ENCODE peak calls at places on chromosome 2, in seven cellular contexts. One of them, this sample, is unnamed.

GRCh38 chr2:20139828-20140227 is 85.1 kb downstream of the SDC1 start:
- DNase-seq in left lung: no peak
- DNase-seq in keratinocyte: no peak
- DNase-seq in right cardiac atrium: no peak
- DNase-seq in GM23248: no peak
- DNase-seq in CD8-positive, alpha-beta memory T cell: no peak
- DNase-seq in upper lobe of right lung: no peak
- DNase-seq in this sample: no peak

GRCh38 chr2:121052023-121052422 is 233.0 kb downstream of the TFCP2L1 start:
- DNase-seq in left lung: peak; percentile 19
- DNase-seq in keratinocyte: no peak
- DNase-seq in right cardiac atrium: peak; percentile 89
- DNase-seq in GM23248: no peak
- DNase-seq in CD8-positive, alpha-beta memory T cell: no peak
- DNase-seq in upper lobe of right lung: peak; percentile 42
- DNase-seq in this sample: no peak

GRCh38 chr2:128498086-128498485 is 179.4 kb upstream of the HS6ST1 start:
- DNase-seq in left lung: no peak
- DNase-seq in keratinocyte: no peak
- DNase-seq in right cardiac atrium: no peak
- DNase-seq in GM23248: no peak
- DNase-seq in CD8-positive, alpha-beta memory T cell: no peak
- DNase-seq in upper lobe of right lung: peak; percentile 42
- DNase-seq in this sample: no peak

GRCh38 chr2:143503280-143503679 is 374.1 kb downstream of the ARHGAP15 start:
- DNase-seq in left lung: no peak
- DNase-seq in keratinocyte: no peak
- DNase-seq in right cardiac atrium: no peak
- DNase-seq in GM23248: no peak
- DNase-seq in CD8-positive, alpha-beta memory T cell: no peak
- DNase-seq in upper lobe of right lung: no peak
- DNase-seq in this sample: no peak

GRCh38 chr2:230793573-230794359 is 71.0 kb upstream of the ITM2C start:
- DNase-seq in left lung: peak; percentile 77
- DNase-seq in keratinocyte: peak; percentile 94
- DNase-seq in right cardiac atrium: peak; percentile 84
- DNase-seq in GM23248: peak; percentile 99
- DNase-seq in CD8-positive, alpha-beta memory T cell: peak; percentile 57
- DNase-seq in upper lobe of right lung: no peak
- DNase-seq in this sample: no peak

GRCh38 chr2:152054593-152054992 is 44.3 kb downstream of the CACNB4 start:
- DNase-seq in left lung: no peak
- DNase-seq in keratinocyte: peak; percentile 26
- DNase-seq in right cardiac atrium: no peak
- DNase-seq in GM23248: peak; percentile 84
- DNase-seq in CD8-positive, alpha-beta memory T cell: no peak
- DNase-seq in upper lobe of right lung: no peak
- DNase-seq in this sample: no peak

GRCh38 chr2:57376985-57377384 is 669.6 kb upstream of the VRK2 start:
- DNase-seq in left lung: no peak
- DNase-seq in keratinocyte: no peak
- DNase-seq in right cardiac atrium: no peak
- DNase-seq in GM23248: peak; percentile 34
- DNase-seq in CD8-positive, alpha-beta memory T cell: no peak
- DNase-seq in upper lobe of right lung: no peak
- DNase-seq in this sample: no peak

GRCh38 chr2:3141696-3142095 is 235.9 kb downstream of the EIPR1 start:
- DNase-seq in left lung: no peak
- DNase-seq in keratinocyte: no peak
- DNase-seq in right cardiac atrium: no peak
- DNase-seq in GM23248: no peak
- DNase-seq in CD8-positive, alpha-beta memory T cell: no peak
- DNase-seq in upper lobe of right lung: no peak
- DNase-seq in this sample: no peak

GRCh38 chr2:63698825-63699548 is 110.2 kb downstream of the MDH1 start:
- DNase-seq in left lung: peak; percentile 64
- DNase-seq in keratinocyte: peak; percentile 56
- DNase-seq in right cardiac atrium: peak; percentile 62
- DNase-seq in GM23248: peak; percentile 94
- DNase-seq in CD8-positive, alpha-beta memory T cell: peak; percentile 29
- DNase-seq in upper lobe of right lung: no peak
- DNase-seq in this sample: no peak

GRCh38 chr2:143258126-143258892 is 129.1 kb downstream of the ARHGAP15 start:
- DNase-seq in left lung: no peak
- DNase-seq in keratinocyte: no peak
- DNase-seq in right cardiac atrium: no peak
- DNase-seq in GM23248: no peak
- DNase-seq in CD8-positive, alpha-beta memory T cell: peak; percentile 58
- DNase-seq in upper lobe of right lung: no peak
- DNase-seq in this sample: no peak

GRCh38 chr2:219045937-219046550 is 4.7 kb upstream of the CFAP65 start:
- DNase-seq in left lung: no peak
- DNase-seq in keratinocyte: no peak
- DNase-seq in right cardiac atrium: peak; percentile 64
- DNase-seq in GM23248: peak; percentile 55
- DNase-seq in CD8-positive, alpha-beta memory T cell: no peak
- DNase-seq in upper lobe of right lung: no peak
- DNase-seq in this sample: no peak

GRCh38 chr2:86298411-86299390 is 38.7 kb downstream of the REEP1 start:
- DNase-seq in left lung: no peak
- DNase-seq in keratinocyte: no peak
- DNase-seq in right cardiac atrium: no peak
- DNase-seq in GM23248: peak; percentile 40
- DNase-seq in CD8-positive, alpha-beta memory T cell: no peak
- DNase-seq in upper lobe of right lung: peak; percentile 40
- DNase-seq in this sample: peak; percentile 19

GRCh38 chr2:238846503-238847431 is 1.1 kb upstream of the TWIST2 start:
- DNase-seq in left lung: no peak
- DNase-seq in keratinocyte: no peak
- DNase-seq in right cardiac atrium: peak; percentile 74
- DNase-seq in GM23248: peak; percentile 74
- DNase-seq in CD8-positive, alpha-beta memory T cell: no peak
- DNase-seq in upper lobe of right lung: no peak
- DNase-seq in this sample: no peak

GRCh38 chr2:69685321-69686048 is 41.9 kb upstream of the AAK1 start:
- DNase-seq in left lung: no peak
- DNase-seq in keratinocyte: no peak
- DNase-seq in right cardiac atrium: no peak
- DNase-seq in GM23248: peak; percentile 60
- DNase-seq in CD8-positive, alpha-beta memory T cell: no peak
- DNase-seq in upper lobe of right lung: no peak
- DNase-seq in this sample: no peak

GRCh38 chr2:113203217-113203530 is 29.4 kb downstream of the PSD4 start:
- DNase-seq in left lung: no peak
- DNase-seq in keratinocyte: no peak
- DNase-seq in right cardiac atrium: no peak
- DNase-seq in GM23248: peak; percentile 62
- DNase-seq in CD8-positive, alpha-beta memory T cell: no peak
- DNase-seq in upper lobe of right lung: no peak
- DNase-seq in this sample: no peak

GRCh38 chr2:194260185-194260584 is 1396.8 kb upstream of the SLC39A10 start:
- DNase-seq in left lung: no peak
- DNase-seq in keratinocyte: no peak
- DNase-seq in right cardiac atrium: no peak
- DNase-seq in GM23248: no peak
- DNase-seq in CD8-positive, alpha-beta memory T cell: no peak
- DNase-seq in upper lobe of right lung: no peak
- DNase-seq in this sample: no peak

GRCh38 chr2:18559941-18560796 is at the start of gene RDH14:
- DNase-seq in left lung: peak; percentile 93
- DNase-seq in keratinocyte: no peak
- DNase-seq in right cardiac atrium: peak; percentile 97
- DNase-seq in GM23248: peak; percentile 95
- DNase-seq in CD8-positive, alpha-beta memory T cell: peak; percentile 95
- DNase-seq in upper lobe of right lung: peak; percentile 96
- DNase-seq in this sample: peak; percentile 89

GRCh38 chr2:162085090-162085891 is 11.3 kb upstream of the DPP4 start:
- DNase-seq in left lung: no peak
- DNase-seq in keratinocyte: peak; percentile 63
- DNase-seq in right cardiac atrium: no peak
- DNase-seq in GM23248: peak; percentile 94
- DNase-seq in CD8-positive, alpha-beta memory T cell: no peak
- DNase-seq in upper lobe of right lung: no peak
- DNase-seq in this sample: no peak

GRCh38 chr2:127085260-127085666 is 21.7 kb downstream of the BIN1 start:
- DNase-seq in left lung: peak; percentile 68
- DNase-seq in keratinocyte: peak; percentile 91
- DNase-seq in right cardiac atrium: no peak
- DNase-seq in GM23248: peak; percentile 27
- DNase-seq in CD8-positive, alpha-beta memory T cell: peak; percentile 46
- DNase-seq in upper lobe of right lung: peak; percentile 86
- DNase-seq in this sample: no peak

GRCh38 chr2:72824224-72824842 is 1.5 kb downstream of the EXOC6B start:
- DNase-seq in left lung: no peak
- DNase-seq in keratinocyte: peak; percentile 46
- DNase-seq in right cardiac atrium: no peak
- DNase-seq in GM23248: peak; percentile 86
- DNase-seq in CD8-positive, alpha-beta memory T cell: no peak
- DNase-seq in upper lobe of right lung: no peak
- DNase-seq in this sample: no peak

GRCh38 chr2:204004912-204005311 is 68.3 kb downstream of the ICOS start:
- DNase-seq in left lung: no peak
- DNase-seq in keratinocyte: no peak
- DNase-seq in right cardiac atrium: no peak
- DNase-seq in GM23248: no peak
- DNase-seq in CD8-positive, alpha-beta memory T cell: no peak
- DNase-seq in upper lobe of right lung: no peak
- DNase-seq in this sample: no peak

GRCh38 chr2:121902171-121902591 is 146.7 kb downstream of the TSN start:
- DNase-seq in left lung: no peak
- DNase-seq in keratinocyte: no peak
- DNase-seq in right cardiac atrium: peak; percentile 86
- DNase-seq in GM23248: peak; percentile 89
- DNase-seq in CD8-positive, alpha-beta memory T cell: peak; percentile 1
- DNase-seq in upper lobe of right lung: no peak
- DNase-seq in this sample: no peak

GRCh38 chr2:78592547-78592946 is 433.0 kb upstream of the REG3G start:
- DNase-seq in left lung: no peak
- DNase-seq in keratinocyte: no peak
- DNase-seq in right cardiac atrium: no peak
- DNase-seq in GM23248: no peak
- DNase-seq in CD8-positive, alpha-beta memory T cell: no peak
- DNase-seq in upper lobe of right lung: no peak
- DNase-seq in this sample: no peak

GRCh38 chr2:29113027-29113686 is 2.1 kb upstream of the CLIP4 start:
- DNase-seq in left lung: no peak
- DNase-seq in keratinocyte: no peak
- DNase-seq in right cardiac atrium: no peak
- DNase-seq in GM23248: peak; percentile 59
- DNase-seq in CD8-positive, alpha-beta memory T cell: no peak
- DNase-seq in upper lobe of right lung: no peak
- DNase-seq in this sample: no peak

GRCh38 chr2:121071058-121071504 is 213.9 kb downstream of the TFCP2L1 start:
- DNase-seq in left lung: peak; percentile 57
- DNase-seq in keratinocyte: no peak
- DNase-seq in right cardiac atrium: peak; percentile 93
- DNase-seq in GM23248: peak; percentile 72
- DNase-seq in CD8-positive, alpha-beta memory T cell: no peak
- DNase-seq in upper lobe of right lung: peak; percentile 79
- DNase-seq in this sample: peak; percentile 35

DNA sequence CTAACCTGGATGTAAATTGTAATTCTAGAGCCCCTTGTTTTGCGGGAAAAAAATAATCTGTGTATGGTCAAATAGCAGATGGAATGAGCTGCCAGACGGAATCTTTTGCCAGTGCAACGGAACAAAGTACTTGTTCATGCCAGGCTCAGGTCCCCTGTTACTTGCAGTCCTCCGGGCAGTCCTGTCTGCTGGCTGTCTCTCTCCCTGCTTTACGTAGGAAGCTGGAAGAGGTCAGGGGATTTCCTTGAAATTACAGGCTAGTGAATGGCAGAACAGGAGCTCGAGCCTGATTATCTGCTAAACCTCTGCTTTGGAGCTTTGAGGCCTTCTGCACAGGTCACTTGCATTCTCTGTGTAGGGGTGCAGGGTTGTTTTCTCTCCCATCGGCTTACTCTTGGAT is 54.8 kb downstream of the LRRFIP1 start:
- DNase-seq in left lung: no peak
- DNase-seq in keratinocyte: no peak
- DNase-seq in right cardiac atrium: peak; percentile 50
- DNase-seq in GM23248: no peak
- DNase-seq in CD8-positive, alpha-beta memory T cell: no peak
- DNase-seq in upper lobe of right lung: no peak
- DNase-seq in this sample: no peak
- H3K27ac ChIP-seq in left lung: peak overlapping the region; percentile 1
- H3K27ac ChIP-seq in keratinocyte: no peak overlapping the region
- H3K27ac ChIP-seq in right cardiac atrium: peak overlapping the region; percentile 5
- H3K27ac ChIP-seq in GM23248: no peak overlapping the region
- H3K27ac ChIP-seq in CD8-positive, alpha-beta memory T cell: no peak overlapping the region
- H3K27ac ChIP-seq in upper lobe of right lung: peak overlapping the region; percentile 24
- H3K27ac ChIP-seq in this sample: no peak overlapping the region

DNA sequence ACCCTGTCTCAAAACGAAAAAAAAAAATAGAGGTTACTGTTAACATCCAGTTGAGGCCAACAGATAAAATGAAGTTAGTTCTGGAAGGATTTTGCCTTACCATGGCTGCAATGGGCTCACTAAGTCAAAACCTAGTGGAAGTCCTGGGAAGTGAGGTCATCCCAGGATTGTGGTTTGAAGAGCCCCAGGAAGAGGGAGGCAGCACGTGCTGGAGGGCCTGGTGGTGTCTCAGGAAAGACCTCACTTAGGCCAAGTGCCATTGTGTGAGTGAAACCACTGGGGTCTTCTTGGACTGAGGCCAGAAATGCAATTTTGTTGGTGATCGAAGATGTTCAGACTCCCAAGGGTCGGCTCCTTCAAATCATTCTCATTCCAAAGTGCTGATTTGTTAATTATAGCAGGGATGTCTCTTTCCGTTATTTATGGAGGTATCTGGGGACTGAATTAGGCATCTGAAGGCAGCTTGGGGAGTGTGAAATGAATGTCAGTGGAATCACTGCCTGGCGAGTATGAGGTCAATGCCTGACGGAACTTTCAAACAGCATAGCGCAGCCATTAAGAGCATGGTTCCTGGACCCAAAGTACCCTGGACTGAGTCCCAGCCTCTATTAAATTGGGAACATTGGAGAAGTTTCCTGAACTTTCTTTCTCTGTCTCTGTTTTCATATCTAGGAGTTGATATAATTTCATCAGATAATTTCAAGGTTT is 60.1 kb downstream of the IL1R2 start:
- DNase-seq in left lung: no peak
- DNase-seq in keratinocyte: no peak
- DNase-seq in right cardiac atrium: peak; percentile 74
- DNase-seq in GM23248: peak; percentile 77
- DNase-seq in CD8-positive, alpha-beta memory T cell: no peak
- DNase-seq in upper lobe of right lung: no peak
- DNase-seq in this sample: no peak
- H3K27ac ChIP-seq in left lung: peak overlapping the region; percentile 83
- H3K27ac ChIP-seq in keratinocyte: no peak overlapping the region
- H3K27ac ChIP-seq in right cardiac atrium: peak overlapping the region; percentile 48
- H3K27ac ChIP-seq in GM23248: peak overlapping the region; percentile 89
- H3K27ac ChIP-seq in CD8-positive, alpha-beta memory T cell: no peak overlapping the region
- H3K27ac ChIP-seq in upper lobe of right lung: peak overlapping the region; percentile 71
- H3K27ac ChIP-seq in this sample: no peak overlapping the region

GRCh38 chr2:134260726-134261125 is 6.9 kb downstream of the MGAT5 start:
- DNase-seq in left lung: no peak
- DNase-seq in keratinocyte: no peak
- DNase-seq in right cardiac atrium: no peak
- DNase-seq in GM23248: peak; percentile 88
- DNase-seq in CD8-positive, alpha-beta memory T cell: no peak
- DNase-seq in upper lobe of right lung: no peak
- DNase-seq in this sample: no peak
- H3K27ac ChIP-seq in left lung: peak overlapping the region; percentile 42
- H3K27ac ChIP-seq in keratinocyte: no peak overlapping the region
- H3K27ac ChIP-seq in right cardiac atrium: peak overlapping the region; percentile 79
- H3K27ac ChIP-seq in GM23248: peak overlapping the region; percentile 62
- H3K27ac ChIP-seq in CD8-positive, alpha-beta memory T cell: no peak overlapping the region
- H3K27ac ChIP-seq in upper lobe of right lung: peak overlapping the region; percentile 7
- H3K27ac ChIP-seq in this sample: peak overlapping the region; percentile 95

GRCh38 chr2:85184231-85184630 is 51.0 kb downstream of the TCF7L1 start:
- DNase-seq in left lung: no peak
- DNase-seq in keratinocyte: no peak
- DNase-seq in right cardiac atrium: no peak
- DNase-seq in GM23248: no peak
- DNase-seq in CD8-positive, alpha-beta memory T cell: no peak
- DNase-seq in upper lobe of right lung: no peak
- DNase-seq in this sample: no peak
- H3K27ac ChIP-seq in left lung: no peak overlapping the region
- H3K27ac ChIP-seq in keratinocyte: no peak overlapping the region
- H3K27ac ChIP-seq in right cardiac atrium: no peak overlapping the region
- H3K27ac ChIP-seq in GM23248: no peak overlapping the region
- H3K27ac ChIP-seq in CD8-positive, alpha-beta memory T cell: no peak overlapping the region
- H3K27ac ChIP-seq in upper lobe of right lung: no peak overlapping the region
- H3K27ac ChIP-seq in this sample: no peak overlapping the region